ENCODE peak calls at places on chromosomes 7 and 10, in eight cellular contexts. S is upper lobe of right lung; J is choroid plexus epithelial cell; H is occipital lobe; Y is renal cortical epithelial cell; A is NCI-H526 treated with DMSO at 0.1 percent for 48 hours; T is stimulated activated CD4-positive, alpha-beta T cell treated with anti-CD3 and anti-CD28 coated beads, Interleukin-15, amount 100 ng/mL, for 48 hours; Z is activated CD8-positive, alpha-beta memory T cell treated with anti-CD3 and anti-CD28 coated beads for 1 hour. L is an unnamed sample.

GRCh38 chr7:351256-351655 is 61.3 kb downstream of the FOXL3 start:
- DNase-seq in H (no peak), A (no peak), J (no peak), S (no peak), Z (peak), Y (no peak), T (peak), L (no peak)

GRCh38 chr7:55154096-55154495 is 135.3 kb downstream of the EGFR start:
- DNase-seq in H (no peak), J (no peak), Y (no peak), S (no peak), T (no peak), Z (no peak), A (no peak), L (no peak)

GRCh38 chr7:157117796-157118195 is 20.9 kb upstream of the UBE3C start:
- DNase-seq in Z (no peak), J (no peak), H (no peak), A (no peak), T (no peak), Y (no peak), S (no peak), L (no peak)

GRCh38 chr7:47661051-47661714 is 79.3 kb upstream of the TNS3 start:
- DNase-seq in Z (no peak), T (no peak), A (no peak), S (no peak), J (no peak), Y (no peak), H (no peak), L (no peak)

GRCh38 chr10:68560916-68561691 is 967 bp downstream of the TET1 start:
- DNase-seq in A (peak), Y (no peak), T (no peak), H (peak), J (peak), S (no peak), Z (no peak), L (no peak)

GRCh38 chr7:104973909-104974415 is 40.0 kb upstream of the KMT2E start:
- DNase-seq in H (no peak), S (no peak), Y (peak), J (peak), T (no peak), Z (no peak), A (no peak), L (no peak)

GRCh38 chr7:107501593-107501992 is 31.7 kb downstream of the GPR22 start:
- DNase-seq in T (no peak), A (peak), J (peak), S (no peak), Y (peak), H (no peak), Z (no peak), L (no peak)

GRCh38 chr10:59090804-59091203 is 85.6 kb upstream of the PHYHIPL start:
- DNase-seq in H (no peak), A (no peak), Y (no peak), J (no peak), S (no peak), T (no peak), Z (no peak), L (no peak)

GRCh38 chr7:44867073-44867990 is 18.0 kb downstream of the PURB start:
- DNase-seq in H (peak), Z (no peak), J (peak), Y (peak), A (no peak), S (no peak), T (no peak), L (no peak)

GRCh38 chr10:108104697-108105096 is 940.2 kb upstream of the SORCS1 start:
- DNase-seq in J (no peak), A (no peak), H (no peak), S (no peak), Z (no peak), Y (no peak), T (no peak), L (no peak)

L was measured in H1.